ENCODE peak calls at places on chromosomes 16 and 17, in nine cellular contexts. D, X, C, P, Q, L, E, S and H are unnamed samples. For H3K36me3, the result is how much of the 10 kb centered on the place peaks cover.

GRCh38 chr17:41004397-41004796 is 4.5 kb downstream of the KRTAP3-1 start:
- DNase-seq in Q (no peak), D (no peak), L (no peak), S (no peak), X (no peak), P (no peak), E (no peak), C (no peak), H (no peak)

GRCh38 chr16:49003022-49003421 is 278.6 kb downstream of the CBLN1 start:
- DNase-seq in L (no peak), P (no peak), D (no peak), S (no peak), E (no peak), C (no peak), X (no peak), Q (no peak), H (no peak)

GRCh38 chr16:67760831-67761230 is 41.7 kb upstream of the GFOD2 start:
- DNase-seq in C (no peak), S (no peak), X (no peak), E (no peak), Q (no peak), D (no peak), P (no peak), L (no peak), H (no peak)

GRCh38 chr16:48231675-48232214 is 12.4 kb upstream of the LONP2 start:
- DNase-seq in P (peak), E (no peak), S (peak), Q (no peak), D (peak), L (no peak), X (no peak), C (no peak), H (no peak)

GRCh38 chr16:75244844-75245758 is 6.3 kb downstream of the BCAR1 start:
- DNase-seq in L (peak), P (peak), D (peak), C (peak), X (peak), E (no peak), Q (peak), S (peak), H (peak)

GRCh38 chr16:8866118-8866883 is 2.5 kb downstream of the CARHSP1 start:
- DNase-seq in X (peak), D (peak), S (no peak), L (no peak), E (no peak), Q (peak), C (peak), P (peak), H (no peak)

GRCh38 chr17:4604111-4604644 is 19.8 kb downstream of the SMTNL2 start:
- DNase-seq in L (peak), X (peak), S (no peak), P (no peak), Q (peak), D (peak), E (no peak), C (peak), H (no peak)

GRCh38 chr16:526181-527014 is 1.1 kb upstream of the CAPN15 start:
- DNase-seq in X (no peak), D (peak), S (peak), Q (peak), E (no peak), P (no peak), C (peak), L (no peak), H (no peak)

GRCh38 chr17:77606865-77607210 is 351.7 kb upstream of the TNRC6C start:
- DNase-seq in S (no peak), C (no peak), E (no peak), Q (no peak), X (no peak), P (no peak), L (no peak), D (no peak), H (no peak)

GRCh38 chr16:54946909-54947308 is 16.2 kb downstream of the IRX5 start:
- DNase-seq in C (no peak), D (no peak), S (no peak), L (no peak), E (no peak), X (no peak), Q (no peak), P (no peak), H (no peak)

GRCh38 chr17:59378621-59379194 is 47.3 kb downstream of the YPEL2 start:
- DNase-seq in S (no peak), L (no peak), X (no peak), Q (no peak), E (no peak), D (no peak), P (no peak), C (peak), H (peak)

GRCh38 chr16:76535-77272 is 1.3 kb upstream of the MPG start:
- DNase-seq in L (peak), C (peak), S (peak), X (peak), P (no peak), D (peak), Q (peak), E (peak), H (no peak)

GRCh38 chr17:33753452-33753851 is 460.4 kb upstream of the ASIC2 start:
- DNase-seq in C (no peak), S (peak), X (no peak), L (no peak), Q (no peak), P (no peak), D (no peak), E (no peak), H (no peak)

GRCh38 chr16:27823438-27823820 is 240.1 kb downstream of the GSG1L start:
- DNase-seq in Q (no peak), P (no peak), E (no peak), X (no peak), D (no peak), S (no peak), C (no peak), L (no peak), H (no peak)

GRCh38 chr17:945672-946071 is 33.9 kb downstream of the NXN start:
- DNase-seq in D (no peak), L (no peak), X (no peak), E (no peak), C (no peak), P (no peak), Q (no peak), S (no peak), H (no peak)

GRCh38 chr16:75065149-75065807 is 51.3 kb downstream of the LDHD start:
- DNase-seq in E (no peak), X (no peak), S (no peak), L (no peak), P (no peak), C (no peak), D (no peak), Q (no peak), H (no peak)

GRCh38 chr16:4673387-4674046 is 19.8 kb upstream of the NUDT16L1 start:
- DNase-seq in S (no peak), D (no peak), P (no peak), Q (no peak), C (no peak), E (no peak), X (no peak), L (no peak), H (no peak)

GRCh38 chr17:43438626-43439529 is 40.1 kb downstream of the ARL4D start:
- DNase-seq in E (no peak), D (no peak), Q (no peak), S (no peak), X (no peak), C (no peak), L (no peak), P (no peak), H (no peak)

GRCh38 chr16:28985206-28985605 is 354 bp downstream of the LAT start:
- DNase-seq in X (no peak), Q (no peak), E (no peak), P (no peak), C (no peak), S (no peak), D (no peak), L (no peak), H (no peak)

GRCh38 chr17:64081802-64082799 is 47.8 kb downstream of the ERN1 start:
- DNase-seq in L (no peak), C (no peak), P (no peak), D (no peak), E (no peak), S (peak), X (no peak), Q (no peak), H (peak)

GRCh38 chr17:64331366-64331765 is 59.3 kb downstream of the PECAM1 start:
- DNase-seq in P (no peak), X (no peak), S (no peak), L (no peak), D (no peak), Q (no peak), E (no peak), C (no peak), H (no peak)

GRCh38 chr17:34254146-34254545 is 939 bp upstream of the CCL2 start:
- DNase-seq in C (no peak), Q (no peak), E (no peak), X (no peak), D (no peak), L (peak), P (no peak), S (no peak), H (peak)

GRCh38 chr17:41917192-41917591 is 1.6 kb downstream of the ACLY start:
- DNase-seq in Q (no peak), P (no peak), E (no peak), S (no peak), L (no peak), D (no peak), X (no peak), C (no peak), H (no peak)

GRCh38 chr17:68489919-68490318 is 22.3 kb upstream of the PRKAR1A start:
- DNase-seq in D (no peak), C (no peak), S (no peak), Q (no peak), L (no peak), P (no peak), E (no peak), X (peak), H (no peak)

GRCh38 chr17:2264023-2264860 is 39.3 kb downstream of the SMG6 start:
- DNase-seq in S (no peak), Q (no peak), X (no peak), P (no peak), L (no peak), D (no peak), E (no peak), C (no peak), H (no peak)

GRCh38 chr17:64504769-64505319 is 1.2 kb downstream of the DDX5 start:
- DNase-seq in C (no peak), E (no peak), S (no peak), X (no peak), L (no peak), Q (no peak), P (no peak), D (no peak), H (no peak)

GRCh38 chr16:3158014-3158497 is 23.2 kb downstream of the ZNF213 start:
- DNase-seq in P (no peak), X (peak), L (no peak), C (no peak), D (no peak), E (no peak), Q (no peak), S (no peak), H (no peak)

GRCh38 chr16:17965131-17965530 is 371.4 kb downstream of the NPIPA8 start:
- DNase-seq in P (no peak), C (no peak), X (no peak), L (no peak), S (no peak), Q (no peak), D (no peak), E (no peak), H (no peak)

GRCh38 chr16:22348296-22348695 is 26.1 kb downstream of the CDR2 start:
- DNase-seq in X (no peak), S (no peak), L (no peak), E (no peak), D (no peak), Q (no peak), C (no peak), P (no peak), H (no peak)

GRCh38 chr17:62067165-62068145 is 2.4 kb upstream of the MED13 start:
- DNase-seq in C (no peak), Q (no peak), L (no peak), P (no peak), D (no peak), S (no peak), X (no peak), E (no peak), H (no peak)

GRCh38 chr16:85002643-85003042 is 8.7 kb downstream of the ZDHHC7 start:
- DNase-seq in C (no peak), X (peak), P (no peak), L (no peak), Q (peak), S (no peak), E (no peak), D (no peak), H (no peak)
- H3K4me3 ChIP-seq in C (peak), X (peak), P (no peak), L (no peak), Q (peak), S (no peak), E (no peak), D (no peak), H (no peak)

DNA sequence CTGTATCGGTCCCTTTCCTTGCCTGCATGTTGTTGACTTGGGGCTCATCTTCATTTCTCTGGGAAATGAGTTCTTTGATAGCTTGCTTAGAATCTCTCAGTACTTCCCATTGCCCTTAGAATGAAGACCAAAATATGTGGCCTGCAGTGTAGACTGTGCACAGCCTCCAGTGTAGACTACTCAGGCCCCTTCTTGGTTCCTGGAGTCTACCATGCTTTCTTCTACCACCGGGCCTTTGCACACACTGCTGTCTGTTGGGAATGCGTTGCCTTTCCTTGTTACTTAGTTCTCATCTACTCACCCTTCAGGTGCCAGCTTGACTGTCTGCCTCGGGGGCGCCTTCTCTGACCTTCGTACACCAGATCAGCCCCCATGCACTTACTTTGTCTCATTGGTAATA is 82.0 kb downstream of the ABCC1 start:
- DNase-seq in C (no peak), Q (no peak), D (no peak), S (no peak), E (no peak), L (no peak), X (no peak), P (no peak), H (no peak)
- H3K36me3 ChIP-seq in C (under half), Q (under half), D (under half), S (half or more), E (under half), L (under half), X (under half), P (under half), H (under half)

GRCh38 chr17:80738406-80738805 is 193.8 kb downstream of the RPTOR start:
- DNase-seq in L (no peak), X (no peak), S (peak), Q (no peak), E (no peak), C (no peak), P (no peak), D (no peak), H (no peak)

GRCh38 chr17:80738020-80738380 is 193.4 kb downstream of the RPTOR start:
- DNase-seq in P (no peak), S (peak), Q (no peak), L (no peak), D (no peak), E (no peak), X (no peak), C (no peak), H (no peak)

GRCh38 chr17:80738987-80739730 is 194.5 kb downstream of the RPTOR start:
- DNase-seq in S (no peak), L (no peak), Q (no peak), C (no peak), D (no peak), P (no peak), E (no peak), X (no peak), H (no peak)

GRCh38 chr17:80742091-80742490 is 197.5 kb downstream of the RPTOR start:
- DNase-seq in E (no peak), C (no peak), S (no peak), Q (no peak), D (no peak), L (peak), X (no peak), P (no peak), H (no peak)

DNA sequence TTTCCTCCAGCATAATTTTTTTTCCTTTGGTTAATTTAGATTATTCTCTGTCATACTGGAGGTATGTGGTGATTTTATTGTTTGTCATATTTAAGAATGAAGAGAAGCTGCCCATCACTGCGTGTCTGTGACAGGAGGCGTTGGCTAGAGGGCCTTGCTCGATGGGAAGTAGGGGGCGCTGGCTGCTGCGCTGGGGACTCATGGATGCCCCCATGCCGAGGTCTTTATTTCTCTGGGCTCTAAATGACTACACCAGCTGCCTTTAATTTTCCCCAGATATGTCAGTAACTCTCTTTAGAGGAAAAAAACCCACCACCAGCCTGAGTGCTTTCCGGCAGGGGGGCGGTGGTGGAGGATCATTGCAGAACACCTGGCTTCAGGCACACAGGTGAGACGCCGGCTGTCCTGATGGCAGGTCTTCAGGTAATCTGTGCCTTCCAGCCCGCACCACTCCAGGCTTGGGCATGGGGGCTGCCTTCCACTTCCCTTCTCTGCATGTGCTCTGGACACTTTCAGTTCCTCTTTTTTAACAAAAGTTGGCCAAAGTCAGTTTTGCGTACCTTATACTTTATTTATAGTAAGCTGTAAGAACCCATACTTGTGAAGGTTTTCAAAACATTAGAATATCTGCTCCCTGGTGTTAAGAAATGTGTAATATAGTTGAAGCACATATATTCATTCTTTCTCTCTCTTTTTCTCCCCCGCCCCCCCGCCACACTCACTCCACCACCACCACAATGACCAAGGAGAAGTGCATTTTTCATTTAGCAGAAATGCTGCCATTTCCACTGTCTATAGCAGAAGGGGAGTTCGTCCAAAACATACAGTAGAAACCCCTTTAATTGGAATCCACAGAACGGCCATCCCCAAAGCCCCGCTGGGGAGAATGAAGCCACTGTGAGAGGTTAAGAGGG is 192.7 kb downstream of the RPTOR start:
- DNase-seq in C (no peak), L (no peak), P (no peak), D (no peak), X (no peak), Q (no peak), S (peak), E (no peak), H (no peak)
- TF ChIP-seq CTCF in C (no peak), L (no peak), P (peak), D (no peak), X (no peak), Q (no peak), S (peak), E (no peak), H (no peak)

GRCh38 chr16:50153648-50154368 is 702 bp downstream of the TENT4B start:
- DNase-seq in P (no peak), X (peak), C (peak), Q (peak), S (no peak), D (no peak), E (no peak), L (peak), H (no peak)

GRCh38 chr16:50154369-50154947 is 1.4 kb downstream of the TENT4B start:
- DNase-seq in L (no peak), Q (no peak), S (no peak), P (no peak), D (no peak), E (no peak), C (no peak), X (no peak), H (no peak)

GRCh38 chr16:50152807-50153647 is at the start of gene TENT4B:
- DNase-seq in P (peak), X (peak), D (peak), C (peak), S (peak), E (peak), Q (peak), L (peak), H (no peak)

GRCh38 chr16:50156590-50156989 is 3.5 kb downstream of the TENT4B start:
- DNase-seq in Q (no peak), L (no peak), P (no peak), X (no peak), S (no peak), E (no peak), D (no peak), C (no peak), H (no peak)

DNA sequence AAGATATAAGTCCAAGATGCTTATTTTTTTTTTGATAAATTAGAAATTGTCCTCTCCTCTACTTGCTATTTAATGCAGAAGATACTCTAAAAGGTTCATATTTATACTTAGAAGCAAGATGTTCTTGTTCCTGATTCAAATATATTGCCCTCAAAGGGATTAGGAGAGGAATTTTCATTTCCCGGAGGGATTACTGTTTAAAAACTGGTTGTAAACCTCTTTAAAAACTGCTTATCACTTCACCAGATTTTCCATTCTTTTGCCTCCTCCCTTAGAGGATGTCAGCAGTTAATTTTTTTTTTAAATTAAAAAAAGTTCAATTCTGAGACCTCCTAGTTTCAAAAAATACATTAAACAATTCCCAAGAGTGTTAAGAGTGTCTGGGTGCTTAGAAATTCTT is 2.8 kb downstream of the TENT4B start:
- DNase-seq in S (no peak), D (no peak), C (no peak), Q (no peak), P (no peak), X (no peak), L (no peak), E (no peak), H (no peak)
- H3K4me3 ChIP-seq in S (peak), D (peak), C (peak), Q (peak), P (no peak), X (peak), L (peak), E (peak), H (no peak)

GRCh38 chr17:50135316-50136095 is 5.5 kb upstream of the SAMD14 start:
- DNase-seq in S (no peak), X (no peak), P (no peak), Q (peak), C (no peak), L (no peak), E (no peak), D (no peak), H (no peak)
- H3K36me3 ChIP-seq in S (half or more), X (half or more), P (under half), Q (half or more), C (under half), L (under half), E (under half), D (half or more), H (under half)

DNA sequence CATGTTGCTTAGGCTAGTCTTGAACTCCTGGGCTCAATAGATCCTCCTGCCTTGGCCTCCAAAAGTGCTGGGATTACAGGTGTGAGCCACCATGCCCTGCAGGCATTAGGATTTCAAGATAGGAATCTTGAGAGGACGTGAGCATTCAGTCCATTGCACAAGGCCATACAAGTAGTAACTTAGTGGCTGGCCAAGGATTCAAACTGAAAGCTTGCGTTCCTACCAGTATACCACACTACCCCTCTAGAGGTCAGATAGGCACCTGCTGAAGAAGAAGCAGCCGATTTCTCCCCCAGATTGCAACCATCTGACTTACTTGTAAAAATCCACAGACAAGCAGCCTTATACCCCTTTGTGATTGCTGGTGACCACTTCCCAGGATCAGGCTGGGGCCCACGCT is 80.9 kb downstream of the CACNG3 start:
- DNase-seq in Q (no peak), L (no peak), S (no peak), C (no peak), P (no peak), D (no peak), E (no peak), X (no peak), H (no peak)
- TF ChIP-seq CTCF in Q (no peak), L (no peak), S (no peak), C (no peak), P (peak), D (no peak), E (no peak), X (no peak), H (no peak)